ENCODE peak calls at places on chromosomes 13 and 19, in nine cellular contexts. One of them, this sample, is unnamed.

GRCh38 chr19:16605552-16605951 is 22.5 kb downstream of the MED26 start:
- DNase-seq in non-pigmented ciliary epithelial cell: no peak
- DNase-seq in activated CD4-positive, alpha-beta T cell treated with anti-CD3 and anti-CD28 coated beads for 1 hour: no peak
- DNase-seq in psoas muscle: peak
- DNase-seq in foreskin fibroblast: no peak
- DNase-seq in NCI-H2029: no peak
- DNase-seq in posterior vena cava: no peak
- DNase-seq in T1000: no peak
- DNase-seq in stimulated activated naive CD8-positive, alpha-beta T cell treated with anti-CD3 and anti-CD28 coated beads, Interleukin-15, amount 100 ng/mL, for 72 hours: no peak
- DNase-seq in this sample: no peak

GRCh38 chr19:8423821-8424223 is 10.7 kb downstream of the MARCHF2 start:
- DNase-seq in posterior vena cava: peak
- DNase-seq in foreskin fibroblast: peak
- DNase-seq in stimulated activated naive CD8-positive, alpha-beta T cell treated with anti-CD3 and anti-CD28 coated beads, Interleukin-15, amount 100 ng/mL, for 72 hours: no peak
- DNase-seq in activated CD4-positive, alpha-beta T cell treated with anti-CD3 and anti-CD28 coated beads for 1 hour: no peak
- DNase-seq in psoas muscle: peak
- DNase-seq in NCI-H2029: peak
- DNase-seq in non-pigmented ciliary epithelial cell: peak
- DNase-seq in T1000: peak
- DNase-seq in this sample: peak

GRCh38 chr19:10769533-10770491 is 51.9 kb downstream of the DNM2 start:
- DNase-seq in stimulated activated naive CD8-positive, alpha-beta T cell treated with anti-CD3 and anti-CD28 coated beads, Interleukin-15, amount 100 ng/mL, for 72 hours: no peak
- DNase-seq in NCI-H2029: no peak
- DNase-seq in psoas muscle: peak
- DNase-seq in activated CD4-positive, alpha-beta T cell treated with anti-CD3 and anti-CD28 coated beads for 1 hour: no peak
- DNase-seq in foreskin fibroblast: peak
- DNase-seq in T1000: no peak
- DNase-seq in posterior vena cava: no peak
- DNase-seq in non-pigmented ciliary epithelial cell: no peak
- DNase-seq in this sample: peak

GRCh38 chr13:41547253-41548000 is 90.1 kb downstream of the RGCC start:
- DNase-seq in activated CD4-positive, alpha-beta T cell treated with anti-CD3 and anti-CD28 coated beads for 1 hour: no peak
- DNase-seq in T1000: no peak
- DNase-seq in foreskin fibroblast: peak
- DNase-seq in NCI-H2029: no peak
- DNase-seq in stimulated activated naive CD8-positive, alpha-beta T cell treated with anti-CD3 and anti-CD28 coated beads, Interleukin-15, amount 100 ng/mL, for 72 hours: no peak
- DNase-seq in posterior vena cava: no peak
- DNase-seq in psoas muscle: peak
- DNase-seq in non-pigmented ciliary epithelial cell: no peak
- DNase-seq in this sample: no peak

GRCh38 chr13:100588350-100589177 is at the start of gene GGACT:
- DNase-seq in stimulated activated naive CD8-positive, alpha-beta T cell treated with anti-CD3 and anti-CD28 coated beads, Interleukin-15, amount 100 ng/mL, for 72 hours: peak
- DNase-seq in T1000: no peak
- DNase-seq in activated CD4-positive, alpha-beta T cell treated with anti-CD3 and anti-CD28 coated beads for 1 hour: peak
- DNase-seq in foreskin fibroblast: peak
- DNase-seq in posterior vena cava: peak
- DNase-seq in non-pigmented ciliary epithelial cell: no peak
- DNase-seq in psoas muscle: peak
- DNase-seq in NCI-H2029: peak
- DNase-seq in this sample: peak

GRCh38 chr13:113034451-113035208 is 65.6 kb downstream of the MCF2L start:
- DNase-seq in psoas muscle: no peak
- DNase-seq in posterior vena cava: no peak
- DNase-seq in foreskin fibroblast: peak
- DNase-seq in stimulated activated naive CD8-positive, alpha-beta T cell treated with anti-CD3 and anti-CD28 coated beads, Interleukin-15, amount 100 ng/mL, for 72 hours: no peak
- DNase-seq in activated CD4-positive, alpha-beta T cell treated with anti-CD3 and anti-CD28 coated beads for 1 hour: no peak
- DNase-seq in non-pigmented ciliary epithelial cell: no peak
- DNase-seq in NCI-H2029: no peak
- DNase-seq in T1000: peak
- DNase-seq in this sample: peak

GRCh38 chr19:51089786-51090185 is 7.1 kb upstream of the KLK14 start:
- DNase-seq in psoas muscle: no peak
- DNase-seq in NCI-H2029: peak
- DNase-seq in activated CD4-positive, alpha-beta T cell treated with anti-CD3 and anti-CD28 coated beads for 1 hour: no peak
- DNase-seq in posterior vena cava: peak
- DNase-seq in stimulated activated naive CD8-positive, alpha-beta T cell treated with anti-CD3 and anti-CD28 coated beads, Interleukin-15, amount 100 ng/mL, for 72 hours: no peak
- DNase-seq in foreskin fibroblast: no peak
- DNase-seq in T1000: no peak
- DNase-seq in non-pigmented ciliary epithelial cell: no peak
- DNase-seq in this sample: no peak

GRCh38 chr13:90690458-90691063 is 656.9 kb upstream of the MIR17HG start:
- DNase-seq in foreskin fibroblast: no peak
- DNase-seq in NCI-H2029: no peak
- DNase-seq in activated CD4-positive, alpha-beta T cell treated with anti-CD3 and anti-CD28 coated beads for 1 hour: no peak
- DNase-seq in stimulated activated naive CD8-positive, alpha-beta T cell treated with anti-CD3 and anti-CD28 coated beads, Interleukin-15, amount 100 ng/mL, for 72 hours: no peak
- DNase-seq in psoas muscle: no peak
- DNase-seq in posterior vena cava: no peak
- DNase-seq in T1000: no peak
- DNase-seq in non-pigmented ciliary epithelial cell: peak
- DNase-seq in this sample: no peak

GRCh38 chr13:33310245-33311038 is 24.9 kb upstream of the STARD13 start:
- DNase-seq in NCI-H2029: no peak
- DNase-seq in foreskin fibroblast: no peak
- DNase-seq in activated CD4-positive, alpha-beta T cell treated with anti-CD3 and anti-CD28 coated beads for 1 hour: no peak
- DNase-seq in non-pigmented ciliary epithelial cell: no peak
- DNase-seq in posterior vena cava: no peak
- DNase-seq in psoas muscle: no peak
- DNase-seq in stimulated activated naive CD8-positive, alpha-beta T cell treated with anti-CD3 and anti-CD28 coated beads, Interleukin-15, amount 100 ng/mL, for 72 hours: no peak
- DNase-seq in T1000: no peak
- DNase-seq in this sample: no peak

GRCh38 chr19:21604351-21604926 is 99.0 kb downstream of the ZNF429 start:
- DNase-seq in activated CD4-positive, alpha-beta T cell treated with anti-CD3 and anti-CD28 coated beads for 1 hour: no peak
- DNase-seq in NCI-H2029: peak
- DNase-seq in stimulated activated naive CD8-positive, alpha-beta T cell treated with anti-CD3 and anti-CD28 coated beads, Interleukin-15, amount 100 ng/mL, for 72 hours: no peak
- DNase-seq in posterior vena cava: no peak
- DNase-seq in non-pigmented ciliary epithelial cell: peak
- DNase-seq in foreskin fibroblast: peak
- DNase-seq in T1000: no peak
- DNase-seq in psoas muscle: no peak
- DNase-seq in this sample: peak

GRCh38 chr19:47036233-47036651 is 12.2 kb downstream of the TMEM160 start:
- DNase-seq in NCI-H2029: peak
- DNase-seq in psoas muscle: no peak
- DNase-seq in posterior vena cava: no peak
- DNase-seq in foreskin fibroblast: peak
- DNase-seq in non-pigmented ciliary epithelial cell: no peak
- DNase-seq in T1000: no peak
- DNase-seq in activated CD4-positive, alpha-beta T cell treated with anti-CD3 and anti-CD28 coated beads for 1 hour: no peak
- DNase-seq in stimulated activated naive CD8-positive, alpha-beta T cell treated with anti-CD3 and anti-CD28 coated beads, Interleukin-15, amount 100 ng/mL, for 72 hours: no peak
- DNase-seq in this sample: no peak

GRCh38 chr13:79456051-79456450 is 24.9 kb upstream of the NDFIP2 start:
- DNase-seq in T1000: no peak
- DNase-seq in posterior vena cava: no peak
- DNase-seq in activated CD4-positive, alpha-beta T cell treated with anti-CD3 and anti-CD28 coated beads for 1 hour: no peak
- DNase-seq in psoas muscle: no peak
- DNase-seq in foreskin fibroblast: no peak
- DNase-seq in NCI-H2029: no peak
- DNase-seq in stimulated activated naive CD8-positive, alpha-beta T cell treated with anti-CD3 and anti-CD28 coated beads, Interleukin-15, amount 100 ng/mL, for 72 hours: no peak
- DNase-seq in non-pigmented ciliary epithelial cell: no peak
- DNase-seq in this sample: no peak

GRCh38 chr13:52356327-52356726 is 49.6 kb downstream of the THSD1 start:
- DNase-seq in T1000: no peak
- DNase-seq in posterior vena cava: no peak
- DNase-seq in NCI-H2029: no peak
- DNase-seq in foreskin fibroblast: peak
- DNase-seq in stimulated activated naive CD8-positive, alpha-beta T cell treated with anti-CD3 and anti-CD28 coated beads, Interleukin-15, amount 100 ng/mL, for 72 hours: no peak
- DNase-seq in non-pigmented ciliary epithelial cell: no peak
- DNase-seq in psoas muscle: no peak
- DNase-seq in activated CD4-positive, alpha-beta T cell treated with anti-CD3 and anti-CD28 coated beads for 1 hour: no peak
- DNase-seq in this sample: no peak

GRCh38 chr19:19160489-19161035 is 9.5 kb downstream of the MEF2B start:
- DNase-seq in posterior vena cava: no peak
- DNase-seq in psoas muscle: no peak
- DNase-seq in NCI-H2029: no peak
- DNase-seq in stimulated activated naive CD8-positive, alpha-beta T cell treated with anti-CD3 and anti-CD28 coated beads, Interleukin-15, amount 100 ng/mL, for 72 hours: no peak
- DNase-seq in non-pigmented ciliary epithelial cell: no peak
- DNase-seq in T1000: no peak
- DNase-seq in foreskin fibroblast: no peak
- DNase-seq in activated CD4-positive, alpha-beta T cell treated with anti-CD3 and anti-CD28 coated beads for 1 hour: no peak
- DNase-seq in this sample: no peak

GRCh38 chr13:77422724-77423123 is 95.8 kb upstream of the MYCBP2 start:
- DNase-seq in activated CD4-positive, alpha-beta T cell treated with anti-CD3 and anti-CD28 coated beads for 1 hour: no peak
- DNase-seq in NCI-H2029: no peak
- DNase-seq in posterior vena cava: no peak
- DNase-seq in psoas muscle: no peak
- DNase-seq in foreskin fibroblast: no peak
- DNase-seq in T1000: no peak
- DNase-seq in stimulated activated naive CD8-positive, alpha-beta T cell treated with anti-CD3 and anti-CD28 coated beads, Interleukin-15, amount 100 ng/mL, for 72 hours: no peak
- DNase-seq in non-pigmented ciliary epithelial cell: no peak
- DNase-seq in this sample: peak

GRCh38 chr19:58021541-58022282 is 12.1 kb upstream of the ZSCAN1 start:
- DNase-seq in psoas muscle: no peak
- DNase-seq in T1000: peak
- DNase-seq in activated CD4-positive, alpha-beta T cell treated with anti-CD3 and anti-CD28 coated beads for 1 hour: no peak
- DNase-seq in NCI-H2029: peak
- DNase-seq in non-pigmented ciliary epithelial cell: no peak
- DNase-seq in foreskin fibroblast: peak
- DNase-seq in stimulated activated naive CD8-positive, alpha-beta T cell treated with anti-CD3 and anti-CD28 coated beads, Interleukin-15, amount 100 ng/mL, for 72 hours: peak
- DNase-seq in posterior vena cava: peak
- DNase-seq in this sample: peak

GRCh38 chr13:100537951-100538462 is 50.6 kb downstream of the GGACT start:
- DNase-seq in posterior vena cava: no peak
- DNase-seq in non-pigmented ciliary epithelial cell: no peak
- DNase-seq in T1000: no peak
- DNase-seq in foreskin fibroblast: no peak
- DNase-seq in activated CD4-positive, alpha-beta T cell treated with anti-CD3 and anti-CD28 coated beads for 1 hour: no peak
- DNase-seq in psoas muscle: no peak
- DNase-seq in NCI-H2029: no peak
- DNase-seq in stimulated activated naive CD8-positive, alpha-beta T cell treated with anti-CD3 and anti-CD28 coated beads, Interleukin-15, amount 100 ng/mL, for 72 hours: no peak
- DNase-seq in this sample: no peak

GRCh38 chr19:35202722-35203674 is 25.5 kb downstream of the FAM187B start:
- DNase-seq in psoas muscle: no peak
- DNase-seq in non-pigmented ciliary epithelial cell: no peak
- DNase-seq in NCI-H2029: no peak
- DNase-seq in T1000: no peak
- DNase-seq in foreskin fibroblast: no peak
- DNase-seq in activated CD4-positive, alpha-beta T cell treated with anti-CD3 and anti-CD28 coated beads for 1 hour: no peak
- DNase-seq in stimulated activated naive CD8-positive, alpha-beta T cell treated with anti-CD3 and anti-CD28 coated beads, Interleukin-15, amount 100 ng/mL, for 72 hours: no peak
- DNase-seq in posterior vena cava: no peak
- DNase-seq in this sample: peak

GRCh38 chr13:99382428-99383133 is 75.4 kb upstream of the GPR183 start:
- DNase-seq in non-pigmented ciliary epithelial cell: no peak
- DNase-seq in stimulated activated naive CD8-positive, alpha-beta T cell treated with anti-CD3 and anti-CD28 coated beads, Interleukin-15, amount 100 ng/mL, for 72 hours: no peak
- DNase-seq in activated CD4-positive, alpha-beta T cell treated with anti-CD3 and anti-CD28 coated beads for 1 hour: peak
- DNase-seq in posterior vena cava: peak
- DNase-seq in foreskin fibroblast: no peak
- DNase-seq in NCI-H2029: no peak
- DNase-seq in psoas muscle: no peak
- DNase-seq in T1000: no peak
- DNase-seq in this sample: no peak

GRCh38 chr19:33329727-33330126 is 27.4 kb upstream of the CEBPA start:
- DNase-seq in activated CD4-positive, alpha-beta T cell treated with anti-CD3 and anti-CD28 coated beads for 1 hour: no peak
- DNase-seq in psoas muscle: no peak
- DNase-seq in NCI-H2029: no peak
- DNase-seq in non-pigmented ciliary epithelial cell: no peak
- DNase-seq in T1000: no peak
- DNase-seq in posterior vena cava: no peak
- DNase-seq in stimulated activated naive CD8-positive, alpha-beta T cell treated with anti-CD3 and anti-CD28 coated beads, Interleukin-15, amount 100 ng/mL, for 72 hours: no peak
- DNase-seq in foreskin fibroblast: no peak
- DNase-seq in this sample: no peak

GRCh38 chr13:39616087-39616694 is 13.2 kb upstream of the LHFPL6 start:
- DNase-seq in stimulated activated naive CD8-positive, alpha-beta T cell treated with anti-CD3 and anti-CD28 coated beads, Interleukin-15, amount 100 ng/mL, for 72 hours: peak
- DNase-seq in T1000: no peak
- DNase-seq in activated CD4-positive, alpha-beta T cell treated with anti-CD3 and anti-CD28 coated beads for 1 hour: no peak
- DNase-seq in psoas muscle: no peak
- DNase-seq in foreskin fibroblast: peak
- DNase-seq in NCI-H2029: peak
- DNase-seq in non-pigmented ciliary epithelial cell: no peak
- DNase-seq in posterior vena cava: no peak
- DNase-seq in this sample: peak

GRCh38 chr13:73765651-73766384 is 368.4 kb downstream of the KLF12 start:
- DNase-seq in NCI-H2029: peak
- DNase-seq in activated CD4-positive, alpha-beta T cell treated with anti-CD3 and anti-CD28 coated beads for 1 hour: peak
- DNase-seq in posterior vena cava: peak
- DNase-seq in stimulated activated naive CD8-positive, alpha-beta T cell treated with anti-CD3 and anti-CD28 coated beads, Interleukin-15, amount 100 ng/mL, for 72 hours: peak
- DNase-seq in non-pigmented ciliary epithelial cell: peak
- DNase-seq in psoas muscle: peak
- DNase-seq in foreskin fibroblast: peak
- DNase-seq in T1000: no peak
- DNase-seq in this sample: peak

GRCh38 chr13:91142572-91142971 is 204.9 kb upstream of the MIR17HG start:
- DNase-seq in NCI-H2029: no peak
- DNase-seq in foreskin fibroblast: no peak
- DNase-seq in non-pigmented ciliary epithelial cell: peak
- DNase-seq in psoas muscle: no peak
- DNase-seq in stimulated activated naive CD8-positive, alpha-beta T cell treated with anti-CD3 and anti-CD28 coated beads, Interleukin-15, amount 100 ng/mL, for 72 hours: no peak
- DNase-seq in T1000: peak
- DNase-seq in posterior vena cava: no peak
- DNase-seq in activated CD4-positive, alpha-beta T cell treated with anti-CD3 and anti-CD28 coated beads for 1 hour: no peak
- DNase-seq in this sample: no peak

GRCh38 chr19:35213678-35214632 is 14.6 kb downstream of the FAM187B start:
- DNase-seq in NCI-H2029: peak
- DNase-seq in activated CD4-positive, alpha-beta T cell treated with anti-CD3 and anti-CD28 coated beads for 1 hour: peak
- DNase-seq in posterior vena cava: peak
- DNase-seq in T1000: no peak
- DNase-seq in psoas muscle: peak
- DNase-seq in non-pigmented ciliary epithelial cell: peak
- DNase-seq in foreskin fibroblast: peak
- DNase-seq in stimulated activated naive CD8-positive, alpha-beta T cell treated with anti-CD3 and anti-CD28 coated beads, Interleukin-15, amount 100 ng/mL, for 72 hours: peak
- DNase-seq in this sample: no peak

GRCh38 chr19:29084266-29084665 is 128.7 kb downstream of the UQCRFS1 start:
- DNase-seq in T1000: no peak
- DNase-seq in activated CD4-positive, alpha-beta T cell treated with anti-CD3 and anti-CD28 coated beads for 1 hour: no peak
- DNase-seq in NCI-H2029: no peak
- DNase-seq in non-pigmented ciliary epithelial cell: no peak
- DNase-seq in foreskin fibroblast: peak
- DNase-seq in psoas muscle: no peak
- DNase-seq in stimulated activated naive CD8-positive, alpha-beta T cell treated with anti-CD3 and anti-CD28 coated beads, Interleukin-15, amount 100 ng/mL, for 72 hours: no peak
- DNase-seq in posterior vena cava: peak
- DNase-seq in this sample: peak

GRCh38 chr13:49308104-49308875 is 60.6 kb downstream of the CDADC1 start:
- DNase-seq in non-pigmented ciliary epithelial cell: no peak
- DNase-seq in psoas muscle: peak
- DNase-seq in activated CD4-positive, alpha-beta T cell treated with anti-CD3 and anti-CD28 coated beads for 1 hour: no peak
- DNase-seq in NCI-H2029: no peak
- DNase-seq in stimulated activated naive CD8-positive, alpha-beta T cell treated with anti-CD3 and anti-CD28 coated beads, Interleukin-15, amount 100 ng/mL, for 72 hours: no peak
- DNase-seq in T1000: no peak
- DNase-seq in posterior vena cava: peak
- DNase-seq in foreskin fibroblast: peak
- DNase-seq in this sample: no peak

GRCh38 chr13:45167611-45168554 is 33.0 kb downstream of the KCTD4 start:
- DNase-seq in NCI-H2029: peak
- DNase-seq in T1000: no peak
- DNase-seq in psoas muscle: no peak
- DNase-seq in foreskin fibroblast: peak
- DNase-seq in posterior vena cava: no peak
- DNase-seq in activated CD4-positive, alpha-beta T cell treated with anti-CD3 and anti-CD28 coated beads for 1 hour: no peak
- DNase-seq in stimulated activated naive CD8-positive, alpha-beta T cell treated with anti-CD3 and anti-CD28 coated beads, Interleukin-15, amount 100 ng/mL, for 72 hours: no peak
- DNase-seq in non-pigmented ciliary epithelial cell: no peak
- DNase-seq in this sample: no peak

This sample was measured in ELF-1.